ENCODE peak calls at places on chromosomes 4 and X, in ten cellular contexts. One of them, this sample, is unnamed.

GRCh38 chr4:109821186-109821585 is 5.6 kb downstream of the GAR1 start:
- DNase-seq in keratinocyte: no peak
- DNase-seq in neural progenitor cell: no peak
- DNase-seq in left lung: no peak
- DNase-seq in cardiac muscle cell: no peak
- DNase-seq in AG04450: no peak
- DNase-seq in MM.1S: no peak
- DNase-seq in ovary: no peak
- DNase-seq in prostate gland: no peak
- DNase-seq in heart right ventricle: no peak
- DNase-seq in this sample: no peak

GRCh38 chr4:8586671-8587468 is 5.7 kb upstream of the CPZ start:
- DNase-seq in keratinocyte: no peak
- DNase-seq in neural progenitor cell: no peak
- DNase-seq in left lung: no peak
- DNase-seq in cardiac muscle cell: no peak
- DNase-seq in AG04450: no peak
- DNase-seq in MM.1S: peak; percentile 36
- DNase-seq in ovary: peak; percentile 16
- DNase-seq in prostate gland: no peak
- DNase-seq in heart right ventricle: no peak
- DNase-seq in this sample: no peak

GRCh38 chrX:13087322-13088154 is 43.1 kb upstream of the FAM9C start:
- DNase-seq in keratinocyte: peak; percentile 15
- DNase-seq in neural progenitor cell: no peak
- DNase-seq in left lung: no peak
- DNase-seq in cardiac muscle cell: no peak
- DNase-seq in AG04450: no peak
- DNase-seq in MM.1S: peak; percentile 86
- DNase-seq in ovary: no peak
- DNase-seq in prostate gland: no peak
- DNase-seq in heart right ventricle: no peak
- DNase-seq in this sample: no peak

GRCh38 chrX:53186363-53186762 is 38.6 kb downstream of the KDM5C start:
- DNase-seq in keratinocyte: peak; percentile 83
- DNase-seq in neural progenitor cell: no peak
- DNase-seq in left lung: no peak
- DNase-seq in cardiac muscle cell: no peak
- DNase-seq in AG04450: no peak
- DNase-seq in MM.1S: no peak
- DNase-seq in ovary: no peak
- DNase-seq in prostate gland: no peak
- DNase-seq in heart right ventricle: no peak
- DNase-seq in this sample: no peak

GRCh38 chrX:134469481-134469880 is 9.5 kb downstream of the HPRT1 start:
- DNase-seq in keratinocyte: no peak
- DNase-seq in neural progenitor cell: no peak
- DNase-seq in left lung: no peak
- DNase-seq in cardiac muscle cell: no peak
- DNase-seq in AG04450: peak; percentile 10
- DNase-seq in MM.1S: no peak
- DNase-seq in ovary: no peak
- DNase-seq in prostate gland: no peak
- DNase-seq in heart right ventricle: no peak
- DNase-seq in this sample: no peak

GRCh38 chr4:183264614-183265013 is 55.5 kb downstream of the CLDN22 start:
- DNase-seq in keratinocyte: no peak
- DNase-seq in neural progenitor cell: no peak
- DNase-seq in left lung: no peak
- DNase-seq in cardiac muscle cell: no peak
- DNase-seq in AG04450: peak; percentile 46
- DNase-seq in MM.1S: no peak
- DNase-seq in ovary: no peak
- DNase-seq in prostate gland: no peak
- DNase-seq in heart right ventricle: no peak
- DNase-seq in this sample: no peak

GRCh38 chrX:31590581-31591113 is 518.8 kb upstream of the FTHL17 start:
- DNase-seq in keratinocyte: peak; percentile 9
- DNase-seq in neural progenitor cell: no peak
- DNase-seq in left lung: no peak
- DNase-seq in cardiac muscle cell: no peak
- DNase-seq in AG04450: peak; percentile 6
- DNase-seq in MM.1S: no peak
- DNase-seq in ovary: no peak
- DNase-seq in prostate gland: no peak
- DNase-seq in heart right ventricle: no peak
- DNase-seq in this sample: no peak

GRCh38 chr4:25830545-25830944 is 32.2 kb downstream of the SEL1L3 start:
- DNase-seq in keratinocyte: no peak
- DNase-seq in neural progenitor cell: no peak
- DNase-seq in left lung: no peak
- DNase-seq in cardiac muscle cell: no peak
- DNase-seq in AG04450: no peak
- DNase-seq in MM.1S: no peak
- DNase-seq in ovary: no peak
- DNase-seq in prostate gland: no peak
- DNase-seq in heart right ventricle: no peak
- DNase-seq in this sample: no peak

GRCh38 chr4:94452476-94453300 is 946 bp downstream of the PDLIM5 start:
- DNase-seq in keratinocyte: no peak
- DNase-seq in neural progenitor cell: peak; percentile 82
- DNase-seq in left lung: peak; percentile 87
- DNase-seq in cardiac muscle cell: peak; percentile 92
- DNase-seq in AG04450: peak; percentile 63
- DNase-seq in MM.1S: peak; percentile 14
- DNase-seq in ovary: peak; percentile 73
- DNase-seq in prostate gland: peak; percentile 85
- DNase-seq in heart right ventricle: peak; percentile 85
- DNase-seq in this sample: peak; percentile 36
- H3K27ac ChIP-seq in keratinocyte: peak overlapping the region; percentile 92
- H3K27ac ChIP-seq in neural progenitor cell: peak overlapping the region; percentile 72
- H3K27ac ChIP-seq in left lung: peak overlapping the region; percentile 94
- H3K27ac ChIP-seq in cardiac muscle cell: peak overlapping the region; percentile 99
- H3K27ac ChIP-seq in AG04450: peak overlapping the region; percentile 74
- H3K27ac ChIP-seq in MM.1S: peak overlapping the region; percentile 51
- H3K27ac ChIP-seq in ovary: peak overlapping the region; percentile 95
- H3K27ac ChIP-seq in prostate gland: peak overlapping the region; percentile 97
- H3K27ac ChIP-seq in heart right ventricle: peak overlapping the region; percentile 98
- H3K27ac ChIP-seq in this sample: no peak overlapping the region

DNA sequence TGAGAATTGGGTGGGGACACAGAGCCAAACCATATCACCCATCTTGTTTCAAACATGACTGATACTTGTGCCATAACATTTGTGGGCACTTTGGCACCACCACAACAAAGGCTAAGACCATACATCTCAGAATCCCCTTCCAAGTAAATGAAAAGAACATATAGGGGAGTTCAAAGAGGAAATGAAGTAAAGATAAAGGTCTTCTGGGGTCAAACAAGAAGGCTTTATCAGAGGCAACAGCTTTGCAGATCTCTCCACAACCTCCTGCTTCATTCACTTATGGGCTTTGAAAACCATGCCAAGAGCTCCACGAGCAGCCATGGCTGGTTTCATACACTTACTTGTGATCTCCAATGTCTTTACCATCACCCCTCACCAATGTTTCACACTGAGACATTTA is 122.7 kb downstream of the ANKRD50 start:
- DNase-seq in keratinocyte: no peak
- DNase-seq in neural progenitor cell: no peak
- DNase-seq in left lung: no peak
- DNase-seq in cardiac muscle cell: no peak
- DNase-seq in AG04450: no peak
- DNase-seq in MM.1S: no peak
- DNase-seq in ovary: no peak
- DNase-seq in prostate gland: no peak
- DNase-seq in heart right ventricle: no peak
- DNase-seq in this sample: no peak
- TF ChIP-seq CTCF in keratinocyte: no peak
- TF ChIP-seq CTCF in neural progenitor cell: no peak
- TF ChIP-seq CTCF in left lung: no peak
- TF ChIP-seq CTCF in cardiac muscle cell: no peak
- TF ChIP-seq CTCF in AG04450: no peak
- TF ChIP-seq CTCF in MM.1S: no peak
- TF ChIP-seq CTCF in ovary: no peak
- TF ChIP-seq CTCF in prostate gland: no peak
- TF ChIP-seq CTCF in heart right ventricle: no peak
- TF ChIP-seq CTCF in this sample: no peak

GRCh38 chr4:104353481-104353880 is 141.2 kb downstream of the CXXC4 start:
- DNase-seq in keratinocyte: no peak
- DNase-seq in neural progenitor cell: no peak
- DNase-seq in left lung: no peak
- DNase-seq in cardiac muscle cell: no peak
- DNase-seq in AG04450: no peak
- DNase-seq in MM.1S: no peak
- DNase-seq in ovary: no peak
- DNase-seq in prostate gland: no peak
- DNase-seq in heart right ventricle: no peak
- DNase-seq in this sample: no peak
- H3K27me3 ChIP-seq in keratinocyte: no peaks in the 10 kb centered on the region
- H3K27me3 ChIP-seq in neural progenitor cell: no peaks in the 10 kb centered on the region
- H3K27me3 ChIP-seq in left lung: no peaks in the 10 kb centered on the region
- H3K27me3 ChIP-seq in cardiac muscle cell: no peaks in the 10 kb centered on the region
- H3K27me3 ChIP-seq in AG04450: no peaks in the 10 kb centered on the region
- H3K27me3 ChIP-seq in MM.1S: no peaks in the 10 kb centered on the region
- H3K27me3 ChIP-seq in ovary: no peaks in the 10 kb centered on the region
- H3K27me3 ChIP-seq in prostate gland: no peaks in the 10 kb centered on the region
- H3K27me3 ChIP-seq in heart right ventricle: no peaks in the 10 kb centered on the region
- H3K27me3 ChIP-seq in this sample: no peaks in the 10 kb centered on the region

GRCh38 chr4:40475609-40476008 is 140.5 kb downstream of the CHRNA9 start:
- DNase-seq in keratinocyte: no peak
- DNase-seq in neural progenitor cell: peak; percentile 39
- DNase-seq in left lung: no peak
- DNase-seq in cardiac muscle cell: no peak
- DNase-seq in AG04450: no peak
- DNase-seq in MM.1S: no peak
- DNase-seq in ovary: no peak
- DNase-seq in prostate gland: no peak
- DNase-seq in heart right ventricle: no peak
- DNase-seq in this sample: no peak
- H3K27ac ChIP-seq in keratinocyte: no peak overlapping the region
- H3K27ac ChIP-seq in neural progenitor cell: no peak overlapping the region
- H3K27ac ChIP-seq in left lung: no peak overlapping the region
- H3K27ac ChIP-seq in cardiac muscle cell: no peak overlapping the region
- H3K27ac ChIP-seq in AG04450: no peak overlapping the region
- H3K27ac ChIP-seq in MM.1S: no peak overlapping the region
- H3K27ac ChIP-seq in ovary: no peak overlapping the region
- H3K27ac ChIP-seq in prostate gland: no peak overlapping the region
- H3K27ac ChIP-seq in heart right ventricle: no peak overlapping the region
- H3K27ac ChIP-seq in this sample: no peak overlapping the region

GRCh38 chr4:89434364-89434988 is 126.9 kb upstream of the GPRIN3 start:
- DNase-seq in keratinocyte: peak; percentile 2
- DNase-seq in neural progenitor cell: peak; percentile 29
- DNase-seq in left lung: no peak
- DNase-seq in cardiac muscle cell: peak; percentile 53
- DNase-seq in AG04450: no peak
- DNase-seq in MM.1S: peak; percentile 69
- DNase-seq in ovary: no peak
- DNase-seq in prostate gland: no peak
- DNase-seq in heart right ventricle: no peak
- DNase-seq in this sample: no peak

GRCh38 chr4:89439533-89439932 is 131.9 kb upstream of the GPRIN3 start:
- DNase-seq in keratinocyte: no peak
- DNase-seq in neural progenitor cell: no peak
- DNase-seq in left lung: no peak
- DNase-seq in cardiac muscle cell: no peak
- DNase-seq in AG04450: no peak
- DNase-seq in MM.1S: no peak
- DNase-seq in ovary: no peak
- DNase-seq in prostate gland: no peak
- DNase-seq in heart right ventricle: no peak
- DNase-seq in this sample: no peak

GRCh38 chr4:89438102-89438831 is 130.7 kb upstream of the GPRIN3 start:
- DNase-seq in keratinocyte: no peak
- DNase-seq in neural progenitor cell: peak; percentile 58
- DNase-seq in left lung: peak; percentile 34
- DNase-seq in cardiac muscle cell: peak; percentile 58
- DNase-seq in AG04450: no peak
- DNase-seq in MM.1S: peak; percentile 85
- DNase-seq in ovary: no peak
- DNase-seq in prostate gland: peak; percentile 9
- DNase-seq in heart right ventricle: no peak
- DNase-seq in this sample: peak; percentile 29
- TF ChIP-seq CTCF in keratinocyte: peak; percentile 45
- TF ChIP-seq CTCF in neural progenitor cell: peak; percentile 37
- TF ChIP-seq CTCF in left lung: peak; percentile 45
- TF ChIP-seq CTCF in cardiac muscle cell: peak; percentile 36
- TF ChIP-seq CTCF in AG04450: peak; percentile 53
- TF ChIP-seq CTCF in MM.1S: peak; percentile 60
- TF ChIP-seq CTCF in ovary: no peak
- TF ChIP-seq CTCF in prostate gland: no peak
- TF ChIP-seq CTCF in heart right ventricle: peak; percentile 11
- TF ChIP-seq CTCF in this sample: peak; percentile 50

DNA sequence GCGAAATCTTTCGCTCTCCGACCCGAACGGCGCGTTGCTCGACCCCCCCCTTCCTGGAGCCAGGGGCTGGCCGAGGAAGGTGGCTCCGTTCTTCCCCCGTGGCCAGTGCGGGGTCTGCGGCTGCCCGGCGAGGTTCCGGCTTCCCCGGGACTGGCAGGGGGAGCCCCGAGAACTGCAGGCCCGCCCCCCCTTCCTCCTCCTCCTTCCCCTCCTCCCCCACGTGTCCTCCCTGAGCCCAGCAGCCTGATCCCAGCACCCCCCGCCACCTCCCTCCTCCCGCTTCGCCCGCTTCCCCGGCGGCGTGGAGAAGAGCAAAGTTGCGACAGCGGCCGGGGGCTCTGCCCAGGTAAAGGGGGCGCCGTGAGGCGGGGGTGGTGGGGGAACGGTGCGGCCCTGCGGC is 2.4 kb upstream of the BCORL1 start:
- DNase-seq in keratinocyte: no peak
- DNase-seq in neural progenitor cell: peak; percentile 48
- DNase-seq in left lung: peak; percentile 46
- DNase-seq in cardiac muscle cell: peak; percentile 27
- DNase-seq in AG04450: no peak
- DNase-seq in MM.1S: no peak
- DNase-seq in ovary: peak; percentile 64
- DNase-seq in prostate gland: no peak
- DNase-seq in heart right ventricle: peak; percentile 35
- DNase-seq in this sample: no peak
- H3K27me3 ChIP-seq in keratinocyte: no peaks in the 10 kb centered on the region
- H3K27me3 ChIP-seq in neural progenitor cell: peaks cover 16% of the 10 kb centered on the region
- H3K27me3 ChIP-seq in left lung: no peaks in the 10 kb centered on the region
- H3K27me3 ChIP-seq in cardiac muscle cell: no peaks in the 10 kb centered on the region
- H3K27me3 ChIP-seq in AG04450: no peaks in the 10 kb centered on the region
- H3K27me3 ChIP-seq in MM.1S: no peaks in the 10 kb centered on the region
- H3K27me3 ChIP-seq in ovary: no peaks in the 10 kb centered on the region
- H3K27me3 ChIP-seq in prostate gland: no peaks in the 10 kb centered on the region
- H3K27me3 ChIP-seq in heart right ventricle: no peaks in the 10 kb centered on the region
- H3K27me3 ChIP-seq in this sample: no peaks in the 10 kb centered on the region

DNA sequence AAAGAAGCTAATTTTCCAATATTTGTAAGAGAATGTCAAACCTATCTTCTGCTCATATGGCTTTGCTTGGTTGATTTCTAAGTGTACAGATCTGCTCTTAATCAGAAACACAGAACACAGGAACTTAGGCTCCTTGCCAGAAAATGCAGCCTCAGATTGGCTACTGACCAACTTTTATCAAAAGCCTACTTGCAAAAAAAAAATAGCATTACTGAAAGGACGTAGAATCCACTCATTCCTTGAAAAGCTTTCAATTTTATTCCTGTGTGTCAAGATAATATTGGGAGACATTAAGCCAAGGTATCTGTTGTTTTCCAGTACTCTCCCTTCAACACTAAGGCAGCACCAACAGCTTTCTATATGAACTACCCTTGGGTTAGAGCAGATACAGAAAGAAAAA is 127.6 kb upstream of the INTU start:
- DNase-seq in keratinocyte: no peak
- DNase-seq in neural progenitor cell: no peak
- DNase-seq in left lung: no peak
- DNase-seq in cardiac muscle cell: peak; percentile 59
- DNase-seq in AG04450: peak; percentile 67
- DNase-seq in MM.1S: no peak
- DNase-seq in ovary: no peak
- DNase-seq in prostate gland: no peak
- DNase-seq in heart right ventricle: no peak
- DNase-seq in this sample: no peak
- H3K27ac ChIP-seq in keratinocyte: no peak overlapping the region
- H3K27ac ChIP-seq in neural progenitor cell: no peak overlapping the region
- H3K27ac ChIP-seq in left lung: no peak overlapping the region
- H3K27ac ChIP-seq in cardiac muscle cell: no peak overlapping the region
- H3K27ac ChIP-seq in AG04450: no peak overlapping the region
- H3K27ac ChIP-seq in MM.1S: no peak overlapping the region
- H3K27ac ChIP-seq in ovary: no peak overlapping the region
- H3K27ac ChIP-seq in prostate gland: no peak overlapping the region
- H3K27ac ChIP-seq in heart right ventricle: no peak overlapping the region
- H3K27ac ChIP-seq in this sample: no peak overlapping the region